ENCODE peak calls at places on chromosomes 11 and 22, in eight cellular contexts. T is glutamatergic neuron, X is upper lobe of right lung, L is thoracic aorta, U is Caco-2, D is astrocyte of the cerebellum, I is type B pancreatic cell, O is heart right ventricle. W is an unnamed sample.

GRCh38 chr11:12359761-12360160 is 17.6 kb upstream of the PARVA start:
- DNase-seq in D (no peak), O (no peak), X (no peak), T (no peak), L (no peak), U (no peak), I (no peak), W (no peak)

GRCh38 chr22:27795053-27795452 is 6.5 kb downstream of the MN1 start:
- DNase-seq in L (no peak), X (no peak), O (no peak), D (no peak), U (no peak), T (peak), I (no peak), W (no peak)

GRCh38 chr11:72075109-72075508 is 5.2 kb downstream of the NUMA1 start:
- DNase-seq in O (no peak), I (no peak), D (no peak), T (no peak), U (no peak), X (no peak), L (no peak), W (peak)

GRCh38 chr11:82682003-82682751 is 51.5 kb downstream of the FAM181B start:
- DNase-seq in U (peak), I (no peak), L (no peak), T (no peak), D (peak), O (no peak), X (no peak), W (peak)

GRCh38 chr11:46410021-46410420 is 18.4 kb upstream of the CHRM4 start:
- DNase-seq in L (no peak), D (no peak), U (no peak), I (no peak), O (no peak), T (peak), X (peak), W (no peak)

GRCh38 chr11:57356179-57356757 is 18.1 kb downstream of the P2RX3 start:
- DNase-seq in I (no peak), X (no peak), U (no peak), O (no peak), L (no peak), D (no peak), T (no peak), W (no peak)

GRCh38 chr11:110374921-110375320 is 54.8 kb upstream of the FDX1 start:
- DNase-seq in O (no peak), L (no peak), I (no peak), D (no peak), T (no peak), X (no peak), U (no peak), W (no peak)

GRCh38 chr22:41725510-41726110 is 26.3 kb downstream of the MEI1 start:
- DNase-seq in U (peak), T (no peak), X (no peak), D (no peak), L (no peak), O (no peak), I (no peak), W (no peak)

GRCh38 chr22:47203554-47203991 is 441.1 kb downstream of the TBC1D22A start:
- DNase-seq in D (no peak), T (no peak), I (peak), U (no peak), L (no peak), X (no peak), O (no peak), W (no peak)

GRCh38 chr11:128745296-128746183 is 51.7 kb downstream of the FLI1 start:
- DNase-seq in O (no peak), L (no peak), X (no peak), T (no peak), D (no peak), I (no peak), U (no peak), W (no peak)

GRCh38 chr11:59754859-59755700 is at the start of gene STX3:
- DNase-seq in T (peak), U (peak), O (peak), D (no peak), L (no peak), I (peak), X (peak), W (peak)

GRCh38 chr22:46829140-46829891 is 66.9 kb downstream of the TBC1D22A start:
- DNase-seq in U (no peak), I (no peak), D (peak), O (no peak), L (no peak), T (no peak), X (no peak), W (no peak)

GRCh38 chr11:92978226-92979111 is 9.0 kb downstream of the MTNR1B start:
- DNase-seq in O (peak), D (no peak), X (no peak), L (no peak), U (no peak), I (no peak), T (no peak), W (no peak)

GRCh38 chr11:74870485-74870884 is 78.4 kb downstream of the XRRA1 start:
- DNase-seq in O (no peak), T (no peak), X (no peak), I (no peak), L (no peak), U (peak), D (peak), W (no peak)
- TF ChIP-seq CTCF in O (no peak), T (peak), X (peak), I (peak), L (no peak), U (peak), D (peak), W (no peak)

DNA sequence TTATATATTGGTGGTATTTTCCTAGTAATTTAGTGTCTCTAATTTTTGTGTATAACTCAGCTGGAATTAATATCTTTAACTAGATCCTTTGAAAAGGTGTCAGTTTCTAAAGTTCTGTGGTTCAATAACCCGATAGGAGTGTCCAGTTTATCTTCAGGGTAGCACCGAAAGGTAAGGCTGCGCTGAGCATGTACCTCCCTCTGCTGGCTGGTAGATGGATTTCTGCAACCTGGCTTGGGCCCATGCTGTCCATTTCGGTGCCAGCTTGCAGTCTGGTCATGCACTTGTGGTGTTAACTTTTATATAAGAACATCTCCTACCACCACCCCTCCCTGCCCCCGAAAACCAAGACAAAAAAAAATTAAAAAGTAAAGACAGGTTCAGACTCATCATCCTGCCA is 24.7 kb downstream of the EXT2 start:
- DNase-seq in L (no peak), U (peak), X (no peak), O (peak), I (no peak), T (no peak), D (no peak), W (no peak)
- TF ChIP-seq CTCF in L (peak), U (peak), X (peak), O (peak), I (peak), T (no peak), D (peak), W (no peak)

GRCh38 chr11:122167100-122167499 is 51.1 kb upstream of the BLID start:
- DNase-seq in I (no peak), U (no peak), X (no peak), O (no peak), L (no peak), D (peak), T (no peak), W (no peak)
- TF ChIP-seq CTCF in I (no peak), U (no peak), X (no peak), O (no peak), L (no peak), D (no peak), T (no peak), W (no peak)

DNA sequence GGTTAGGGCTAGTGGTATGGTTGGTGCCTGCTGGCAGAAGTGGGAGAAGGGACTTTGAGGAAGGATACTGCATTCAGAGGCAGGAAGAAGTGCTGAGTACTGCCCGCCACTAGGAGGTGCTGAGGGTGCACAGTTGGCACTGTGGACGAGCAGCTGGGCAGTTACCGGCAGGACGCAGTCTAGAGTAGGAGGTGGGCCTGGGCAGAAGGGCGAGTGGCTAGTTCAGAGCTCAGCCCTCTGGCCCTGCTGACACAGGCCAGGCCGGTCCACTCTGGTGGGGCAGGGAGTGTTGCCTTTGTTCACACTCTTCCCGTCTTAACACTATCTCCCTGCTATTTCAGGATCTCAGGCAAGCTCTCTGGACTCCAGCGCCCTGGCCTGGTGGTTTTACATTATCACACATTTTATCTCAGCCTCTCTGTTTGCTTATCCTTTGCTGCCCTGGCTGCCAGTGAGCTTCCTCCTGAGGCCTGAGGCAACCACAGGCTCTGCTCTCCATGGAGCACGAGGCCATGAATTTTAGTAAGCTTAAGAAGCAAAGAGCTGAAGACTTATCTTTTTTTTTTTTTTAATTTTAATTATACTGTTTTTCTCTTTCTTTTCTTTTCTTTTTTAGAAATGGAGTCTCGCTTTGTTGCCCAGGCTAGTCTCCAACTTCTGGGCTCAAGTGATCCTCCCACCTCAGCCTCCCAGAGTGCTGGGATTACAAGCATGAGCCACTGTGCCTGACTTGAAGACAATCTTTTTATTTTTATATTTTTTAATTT is 26.9 kb downstream of the SNAP29 start:
- DNase-seq in T (peak), X (peak), L (peak), O (peak), I (peak), D (peak), U (peak), W (peak)
- TF ChIP-seq CTCF in T (peak), X (peak), L (peak), O (peak), I (peak), D (peak), U (peak), W (peak)

DNA sequence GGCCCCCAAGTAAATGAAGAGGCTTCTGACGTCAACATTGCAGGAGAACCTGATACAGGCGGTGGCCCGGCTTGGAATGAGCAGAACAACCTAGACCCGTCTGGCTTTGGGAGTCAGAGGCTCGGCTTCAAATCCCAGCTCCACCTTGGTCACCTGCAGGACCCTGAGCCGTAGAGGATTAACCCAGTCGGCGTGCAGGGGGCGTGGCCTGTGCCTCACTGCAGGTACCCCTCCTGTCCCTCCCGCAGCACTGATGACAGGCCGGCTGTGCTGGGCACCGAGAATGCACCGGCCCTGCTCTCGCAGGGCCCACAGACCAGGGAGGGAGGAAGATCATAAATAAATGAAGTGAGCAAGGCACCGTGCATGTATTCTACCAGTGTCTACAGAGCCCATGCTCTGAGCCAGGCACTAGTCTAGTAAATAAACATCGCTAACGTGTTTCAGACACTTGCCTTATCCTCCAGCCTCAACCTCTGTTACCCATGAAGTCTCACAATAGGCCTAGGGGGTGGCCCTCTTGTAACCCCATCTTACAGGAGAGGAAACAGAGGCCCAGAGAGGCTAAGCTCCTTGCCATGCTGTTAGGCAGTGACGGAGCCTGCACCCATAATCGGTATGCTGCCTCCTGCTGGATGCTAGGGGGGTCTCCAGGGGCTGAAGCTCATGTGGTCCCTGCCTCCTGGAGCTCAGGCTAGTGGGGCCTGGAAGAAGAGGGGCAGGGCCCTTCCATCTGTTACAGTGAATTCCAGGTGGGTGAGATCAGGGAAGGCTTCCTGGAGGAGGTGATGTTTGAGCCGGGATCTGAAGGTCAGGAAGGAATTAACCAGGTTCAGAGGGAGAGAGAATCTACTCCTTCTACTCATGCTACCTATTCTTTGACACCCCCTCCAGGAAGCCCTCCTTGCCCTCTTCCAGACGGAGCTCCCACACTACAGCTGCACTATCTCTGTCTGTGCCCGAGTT is 53.4 kb downstream of the RTL6 start:
- DNase-seq in L (no peak), O (no peak), D (no peak), X (peak), I (no peak), T (no peak), U (no peak), W (no peak)
- TF ChIP-seq CTCF in L (no peak), O (no peak), D (peak), X (no peak), I (peak), T (no peak), U (no peak), W (no peak)

GRCh38 chr22:49648053-49648452 is 179.6 kb downstream of the BRD1 start:
- DNase-seq in I (no peak), O (no peak), U (no peak), L (no peak), X (no peak), T (no peak), D (no peak), W (no peak)
- TF ChIP-seq CTCF in I (no peak), O (no peak), U (no peak), L (no peak), X (no peak), T (no peak), D (no peak), W (no peak)

DNA sequence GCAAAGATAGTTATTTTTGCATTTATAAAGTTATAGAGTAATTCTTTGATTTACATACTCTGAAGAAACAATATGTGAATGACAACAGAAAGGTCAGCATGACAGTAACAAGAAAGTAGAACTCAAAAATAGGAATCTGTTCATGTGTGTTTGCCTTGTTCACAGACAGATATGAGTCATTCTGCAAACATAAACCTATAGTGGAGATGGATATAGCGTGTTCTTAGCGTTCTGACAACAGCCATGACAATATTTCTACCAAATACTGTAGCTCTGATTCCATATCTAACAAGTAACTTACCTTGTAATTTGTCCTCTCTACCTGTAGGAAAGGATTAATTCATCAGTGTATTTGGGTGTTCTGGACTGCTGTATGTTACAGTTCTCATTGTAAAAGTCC is 208.5 kb upstream of the MTMR2 start:
- DNase-seq in X (no peak), O (no peak), T (no peak), D (no peak), L (no peak), U (no peak), I (no peak), W (no peak)
- TF ChIP-seq CTCF in X (no peak), O (no peak), T (no peak), D (no peak), L (no peak), U (no peak), I (no peak), W (no peak)

GRCh38 chr11:91435694-91436375 is 788.8 kb upstream of the FAT3 start:
- DNase-seq in U (no peak), D (no peak), I (no peak), O (no peak), T (peak), L (no peak), X (no peak), W (no peak)
- TF ChIP-seq CTCF in U (no peak), D (no peak), I (no peak), O (no peak), T (no peak), L (no peak), X (no peak), W (no peak)

DNA sequence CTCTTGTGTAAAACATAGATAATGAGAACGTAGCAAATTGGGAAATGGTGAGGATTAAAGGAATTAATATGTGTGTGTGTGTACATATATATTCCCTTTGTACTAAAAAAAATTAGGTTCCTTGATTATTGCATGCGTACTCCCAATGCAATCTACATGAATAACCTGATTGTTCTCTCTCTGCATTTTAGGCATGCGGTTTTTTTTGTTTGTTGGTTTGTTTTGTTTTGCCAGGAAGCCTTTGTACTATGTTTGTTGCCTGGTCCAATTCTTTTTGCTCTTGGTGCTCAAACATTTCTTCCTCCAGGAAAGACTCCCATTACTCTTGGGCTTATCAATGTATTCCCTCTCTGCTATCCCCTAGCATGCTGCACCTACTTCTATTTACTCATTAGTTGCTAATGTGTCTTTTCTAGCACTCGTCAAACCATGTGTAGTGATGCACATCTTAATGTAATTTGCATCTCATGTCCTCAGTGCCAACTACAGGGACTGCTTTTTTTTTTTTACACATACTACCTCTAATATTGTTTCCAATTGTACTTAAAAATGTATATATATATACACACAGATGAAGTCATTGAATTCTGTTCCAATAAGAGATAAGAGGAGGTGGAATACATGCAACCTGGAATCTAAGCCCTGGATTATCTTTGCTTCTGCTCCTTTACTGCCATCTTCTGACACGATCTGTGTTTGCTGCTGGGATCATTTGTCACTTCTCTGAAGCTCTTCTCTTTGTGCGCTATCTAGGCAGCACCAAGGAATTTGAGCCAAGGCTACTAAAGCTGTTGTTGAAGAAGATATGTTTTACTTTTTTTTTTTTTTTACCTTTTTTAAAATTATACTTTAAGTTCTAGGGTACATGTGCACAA is 197.2 kb upstream of the ANO3 start:
- DNase-seq in I (no peak), X (no peak), T (no peak), L (no peak), U (peak), O (no peak), D (peak), W (no peak)
- TF ChIP-seq CTCF in I (peak), X (no peak), T (no peak), L (no peak), U (peak), O (peak), D (peak), W (no peak)

DNA sequence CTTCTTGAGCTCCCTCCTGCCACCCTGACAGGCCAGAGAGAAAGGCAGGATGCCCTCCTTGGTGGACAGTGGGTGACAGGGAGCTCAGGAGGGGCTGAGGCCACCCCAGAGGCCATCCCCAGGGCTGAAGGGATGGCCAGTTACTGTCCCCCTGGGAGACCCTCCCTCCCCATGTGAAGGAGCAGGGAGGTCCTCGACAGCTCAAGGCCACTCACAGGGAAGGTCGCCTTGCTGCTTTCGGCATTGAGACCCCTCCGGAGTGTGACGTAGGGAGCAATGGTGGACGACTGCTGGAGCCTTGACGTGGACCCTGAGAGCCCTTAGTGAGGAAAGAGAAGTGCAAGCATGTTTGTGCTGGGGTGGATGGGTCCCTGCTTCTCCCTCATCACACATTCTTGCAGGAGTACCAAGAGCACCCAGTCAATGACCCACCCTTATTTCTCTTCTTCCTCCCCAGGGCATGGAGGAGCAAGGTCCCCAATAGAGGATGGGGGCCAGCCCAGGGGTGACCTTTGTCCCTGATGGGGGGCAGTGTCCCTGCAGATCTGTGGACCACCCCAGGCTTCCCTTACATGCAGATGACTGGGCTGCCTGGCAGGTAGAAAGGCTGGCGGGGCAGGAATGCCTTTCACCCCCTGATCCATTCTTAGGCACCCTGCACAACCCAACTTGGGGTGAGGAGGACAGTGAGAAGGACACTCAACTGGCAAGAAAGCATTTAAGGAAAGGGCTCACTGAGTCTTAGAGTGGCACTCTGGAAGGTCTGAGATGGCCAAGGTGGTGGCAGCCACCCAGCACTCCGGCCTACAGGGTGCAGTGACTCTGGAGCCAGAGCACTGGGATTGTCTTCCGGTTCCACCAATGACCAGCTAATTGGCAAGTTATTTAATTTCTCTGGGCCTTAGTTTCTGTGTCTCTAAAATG is 51.4 kb downstream of the C11orf58 start:
- DNase-seq in X (peak), I (no peak), U (no peak), O (no peak), L (no peak), D (no peak), T (no peak), W (no peak)
- TF ChIP-seq CTCF in X (no peak), I (no peak), U (no peak), O (no peak), L (no peak), D (no peak), T (no peak), W (no peak)

W was measured in body of pancreas.